ENCODE peak calls at places on chromosomes 1 and 21, in six cellular contexts. H is CD4-positive, alpha-beta memory T cell; L is CD8-positive, alpha-beta T cell; C is astrocyte; E is esophagus muscularis mucosa; M is body of pancreas. I is an unnamed sample.

GRCh38 chr1:189859385-189859977 is 618.2 kb downstream of the BRINP3 start:
- DNase-seq in M (no peak), E (no peak), H (no peak), C (no peak), L (no peak), I (no peak)

GRCh38 chr1:114025609-114026401 is 46.5 kb downstream of the OLFML3 start:
- DNase-seq in C (peak; percentile 48), E (no peak), M (no peak), H (no peak), L (no peak), I (no peak)

GRCh38 chr1:220300442-220301121 is 28.3 kb upstream of the RAB3GAP2 start:
- DNase-seq in E (no peak), M (peak; percentile 62), H (no peak), C (peak; percentile 92), L (no peak), I (no peak)

GRCh38 chr1:247401310-247402098 is 14.5 kb upstream of the NLRP3 start:
- DNase-seq in E (no peak), M (peak; percentile 26), L (no peak), H (no peak), C (no peak), I (no peak)

GRCh38 chr1:40130892-40131291 is 30.3 kb upstream of the RLF start:
- DNase-seq in C (no peak), H (no peak), M (no peak), E (no peak), L (no peak), I (no peak)

GRCh38 chr1:92851729-92852128 is 19.9 kb downstream of the RPL5 start:
- DNase-seq in C (no peak), L (no peak), M (no peak), E (no peak), H (no peak), I (no peak)

GRCh38 chr1:185786524-185786923 is 52.3 kb downstream of the HMCN1 start:
- DNase-seq in L (no peak), E (no peak), M (no peak), C (peak; percentile 65), H (no peak), I (no peak)

GRCh38 chr1:1940123-1940425 is 21.0 kb upstream of the TMEM52 start:
- DNase-seq in E (no peak), M (no peak), L (no peak), H (no peak), C (no peak), I (no peak)

GRCh38 chr1:10514490-10515235 is 39.9 kb downstream of the PEX14 start:
- DNase-seq in H (peak; percentile 24), L (no peak), M (no peak), C (peak; percentile 22), E (no peak), I (no peak)

GRCh38 chr1:94676686-94677085 is 135.1 kb upstream of the F3 start:
- DNase-seq in L (no peak), E (no peak), M (peak; percentile 71), C (no peak), H (no peak), I (no peak)

GRCh38 chr1:210633636-210634035 is 304.9 kb downstream of the HHAT start:
- DNase-seq in C (no peak), L (no peak), E (no peak), H (no peak), M (no peak), I (no peak)

GRCh38 chr1:236835491-236835890 is 40.4 kb downstream of the MTR start:
- DNase-seq in M (no peak), L (no peak), C (no peak), E (no peak), H (no peak), I (no peak)

GRCh38 chr1:113429461-113430153 is 39.3 kb downstream of the MAGI3 start:
- DNase-seq in H (no peak), L (no peak), E (no peak), C (no peak), M (no peak), I (no peak)

GRCh38 chr1:32703479-32704291 is 1.1 kb upstream of the SYNC start:
- DNase-seq in M (no peak), E (no peak), H (no peak), L (no peak), C (peak; percentile 99), I (no peak)

GRCh38 chr1:108041360-108042143 is 76.6 kb upstream of the VAV3 start:
- DNase-seq in H (no peak), C (no peak), M (no peak), L (no peak), E (no peak), I (no peak)

GRCh38 chr1:103948526-103948925 is 198.8 kb downstream of the AMY1C start:
- DNase-seq in M (no peak), C (no peak), H (no peak), L (no peak), E (no peak), I (no peak)

GRCh38 chr1:45617618-45618017 is 6.2 kb downstream of the CCDC17 start:
- DNase-seq in E (no peak), L (no peak), C (peak; percentile 36), H (no peak), M (no peak), I (no peak)
- H3K27ac ChIP-seq in E (no peak overlapping the region), L (no peak overlapping the region), C (peak overlapping the region; percentile 28), H (no peak overlapping the region), M (no peak overlapping the region), I (no peak overlapping the region)

GRCh38 chr1:28141685-28142084 is 34.8 kb downstream of the PTAFR start:
- DNase-seq in E (no peak), H (no peak), L (no peak), M (no peak), C (no peak), I (no peak)

GRCh38 chr1:28147264-28148094 is 29.0 kb downstream of the PTAFR start:
- DNase-seq in C (no peak), H (no peak), M (no peak), L (no peak), E (no peak), I (no peak)

GRCh38 chr1:28143496-28144202 is 32.8 kb downstream of the PTAFR start:
- DNase-seq in C (no peak), H (no peak), E (no peak), L (no peak), M (no peak), I (no peak)

GRCh38 chr1:28145728-28146127 is 30.8 kb downstream of the PTAFR start:
- DNase-seq in H (no peak), E (no peak), C (no peak), L (no peak), M (no peak), I (no peak)

DNA sequence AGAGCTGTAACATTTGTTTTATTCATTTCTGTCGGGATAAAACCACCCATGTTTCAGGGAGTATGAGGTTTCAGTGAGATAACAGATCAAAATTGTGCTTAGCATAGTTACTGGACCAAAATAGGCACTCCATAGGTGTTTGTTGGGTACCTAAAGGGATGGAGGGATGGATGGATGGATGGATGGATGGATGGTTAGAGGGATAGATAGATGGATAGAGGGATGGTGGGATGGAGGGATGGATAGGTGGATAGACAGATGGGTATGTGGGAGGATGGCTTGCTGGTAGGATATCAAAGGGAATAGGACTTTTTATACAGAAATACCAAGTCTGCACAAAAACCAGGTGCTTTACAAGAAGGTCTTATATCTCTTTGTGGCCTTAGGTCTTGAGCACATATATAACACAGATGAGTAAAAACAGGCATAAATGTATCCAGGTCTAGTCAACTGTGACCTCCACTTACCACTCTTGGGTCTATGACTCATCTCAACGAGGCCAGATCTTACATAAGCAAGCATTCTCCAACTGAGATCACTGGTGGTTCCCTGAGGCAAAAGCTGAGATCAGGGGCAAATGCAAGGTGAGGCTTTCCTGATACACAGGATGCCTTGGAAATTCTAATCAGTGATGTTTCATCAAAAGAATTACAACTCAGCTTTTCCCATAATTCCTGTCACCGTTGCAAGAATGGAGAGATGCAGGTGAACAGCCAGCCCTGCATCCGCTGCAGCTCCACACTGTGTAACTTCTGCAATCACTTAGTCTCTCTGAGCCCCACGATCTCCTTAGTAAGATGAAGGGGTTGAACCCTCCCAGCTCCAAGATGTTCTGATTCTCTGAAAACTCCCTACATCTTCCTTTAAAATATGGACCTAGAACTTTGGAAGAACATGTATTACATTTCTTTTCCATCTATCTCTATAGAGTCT is 32.0 kb downstream of the PTAFR start:
- DNase-seq in E (no peak), H (no peak), M (no peak), L (no peak), C (peak; percentile 63), I (no peak)
- H3K27ac ChIP-seq in E (no peak overlapping the region), H (no peak overlapping the region), M (no peak overlapping the region), L (no peak overlapping the region), C (no peak overlapping the region), I (no peak overlapping the region)

DNA sequence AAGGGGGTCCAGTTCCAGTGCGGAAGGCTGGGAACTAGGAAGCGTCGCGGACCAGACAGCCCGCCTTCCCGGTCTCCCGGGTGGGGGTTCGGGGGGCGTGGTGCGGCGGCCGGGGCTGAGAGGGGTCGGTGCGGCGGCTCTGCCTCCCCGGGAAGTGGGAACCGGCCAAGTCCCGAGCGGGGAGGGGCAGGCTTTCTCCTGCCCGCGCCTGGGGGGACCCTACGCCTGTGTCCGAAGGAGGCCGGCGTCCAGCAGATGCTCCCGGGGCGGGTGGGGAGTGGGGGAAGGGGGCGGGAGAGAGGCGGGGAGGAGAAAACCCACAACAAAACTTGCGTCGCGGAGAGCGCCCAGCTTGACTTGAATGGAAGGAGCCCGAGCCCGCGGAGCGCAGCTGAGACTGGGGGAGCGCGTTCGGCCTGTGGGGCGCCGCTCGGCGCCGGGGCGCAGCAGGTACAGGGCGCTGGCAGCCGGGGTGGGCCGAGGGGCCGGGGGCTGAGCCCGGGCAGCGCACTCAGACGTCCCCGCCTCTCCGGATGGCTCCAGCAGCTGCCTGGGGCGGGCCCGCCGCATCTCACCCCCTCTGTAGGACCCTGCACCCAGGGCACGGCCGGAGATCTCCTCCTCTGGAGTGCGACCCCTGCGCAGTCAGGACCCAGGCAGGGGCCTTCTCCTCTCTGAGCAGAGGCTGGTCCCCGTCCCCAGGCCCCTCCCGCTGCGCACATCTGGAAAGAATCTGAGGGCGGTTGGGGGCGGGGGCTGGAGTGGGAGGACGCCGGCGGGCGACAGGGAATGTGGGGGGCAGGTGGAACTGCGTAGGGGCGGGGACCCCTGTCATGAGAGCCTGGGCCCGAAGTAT is at the start of gene PODN:
- DNase-seq in H (no peak), E (peak; percentile 92), C (no peak), M (no peak), L (no peak), I (no peak)
- H3K27ac ChIP-seq in H (no peak within 1 kb of the TSS), E (peak within 1 kb of the TSS; percentile 79), C (no peak within 1 kb of the TSS), M (no peak within 1 kb of the TSS), L (no peak within 1 kb of the TSS), I (no peak within 1 kb of the TSS)

GRCh38 chr21:15928686-15929085 is 198.9 kb downstream of the USP25 start:
- DNase-seq in M (no peak), E (no peak), L (no peak), C (no peak), H (no peak), I (no peak)
- H3K27ac ChIP-seq in M (no peak overlapping the region), E (no peak overlapping the region), L (no peak overlapping the region), C (no peak overlapping the region), H (no peak overlapping the region), I (no peak overlapping the region)

I was measured in substantia nigra.